ENCODE peak calls at places on chromosomes 13 and 19, in four cellular contexts. X is HCT116, G is HepG2, Y is K562. D is an unnamed sample.

GRCh38 chr13:37797606-37798005 is 72.0 kb downstream of the TRPC4 start:
- DNase-seq in X (no peak), G (no peak), Y (no peak), D (no peak)

GRCh38 chr13:48630291-48630690 is 23.4 kb upstream of the CYSLTR2 start:
- DNase-seq in Y (no peak), X (no peak), G (no peak), D (no peak)

GRCh38 chr19:54674021-54674617 is 11.3 kb downstream of the LILRB4 start:
- DNase-seq in G (peak; percentile 22), X (peak; percentile 34), Y (peak; percentile 57), D (peak; percentile 30)

GRCh38 chr19:1064661-1065605 is 2.0 kb upstream of the ARHGAP45 start:
- DNase-seq in X (peak; percentile 56), Y (no peak), G (no peak), D (no peak)

GRCh38 chr13:51643114-51643881 is 59.0 kb downstream of the WDFY2 start:
- DNase-seq in G (peak; percentile 39), Y (no peak), X (no peak), D (no peak)

GRCh38 chr19:16537111-16537510 is 5.1 kb downstream of the CHERP start:
- DNase-seq in X (no peak), G (no peak), Y (no peak), D (no peak)

GRCh38 chr19:1672038-1672768 is 19.8 kb upstream of the TCF3 start:
- DNase-seq in Y (peak; percentile 83), X (no peak), G (no peak), D (no peak)

GRCh38 chr13:109707044-109707794 is 79.2 kb downstream of the IRS2 start:
- DNase-seq in X (no peak), G (no peak), Y (no peak), D (no peak)

GRCh38 chr19:2270157-2270571 is 11.8 kb downstream of the PEAK3 start:
- DNase-seq in G (no peak), X (no peak), Y (peak; percentile 57), D (no peak)

GRCh38 chr19:48636859-48637448 is at the start of gene DBP:
- DNase-seq in X (no peak), Y (no peak), G (no peak), D (no peak)

GRCh38 chr19:55913643-55914268 is 18.4 kb downstream of the NLRP13 start:
- DNase-seq in G (no peak), Y (peak; percentile 28), X (peak; percentile 13), D (no peak)

GRCh38 chr19:35853038-35853756 is 893 bp upstream of the NPHS1 start:
- DNase-seq in Y (no peak), G (no peak), X (no peak), D (no peak)

GRCh38 chr13:26558074-26558805 is 757 bp downstream of the WASF3 start:
- DNase-seq in Y (no peak), G (no peak), X (no peak), D (no peak)

GRCh38 chr19:1163283-1163933 is 10.7 kb downstream of the SBNO2 start:
- DNase-seq in X (no peak), Y (no peak), G (no peak), D (no peak)

GRCh38 chr13:95480131-95480545 is 72.4 kb upstream of the CLDN10 start:
- DNase-seq in G (no peak), Y (no peak), X (no peak), D (no peak)

GRCh38 chr13:113564331-113565023 is 20.1 kb upstream of the TFDP1 start:
- DNase-seq in X (no peak), Y (no peak), G (no peak), D (no peak)

GRCh38 chr13:113566227-113566561 is 18.4 kb upstream of the TFDP1 start:
- DNase-seq in Y (no peak), X (no peak), G (no peak), D (no peak)

GRCh38 chr13:113562866-113563265 is 21.7 kb upstream of the TFDP1 start:
- DNase-seq in Y (peak; percentile 19), X (no peak), G (no peak), D (no peak)

GRCh38 chr13:113567681-113568080 is 16.9 kb upstream of the TFDP1 start:
- DNase-seq in X (no peak), Y (no peak), G (no peak), D (no peak)

GRCh38 chr13:113565526-113566226 is 18.9 kb upstream of the TFDP1 start:
- DNase-seq in G (no peak), Y (no peak), X (no peak), D (no peak)
- TF ChIP-seq TCF7L2 in G (no peak), Y (no peak), X (no peak), D (no peak)

DNA sequence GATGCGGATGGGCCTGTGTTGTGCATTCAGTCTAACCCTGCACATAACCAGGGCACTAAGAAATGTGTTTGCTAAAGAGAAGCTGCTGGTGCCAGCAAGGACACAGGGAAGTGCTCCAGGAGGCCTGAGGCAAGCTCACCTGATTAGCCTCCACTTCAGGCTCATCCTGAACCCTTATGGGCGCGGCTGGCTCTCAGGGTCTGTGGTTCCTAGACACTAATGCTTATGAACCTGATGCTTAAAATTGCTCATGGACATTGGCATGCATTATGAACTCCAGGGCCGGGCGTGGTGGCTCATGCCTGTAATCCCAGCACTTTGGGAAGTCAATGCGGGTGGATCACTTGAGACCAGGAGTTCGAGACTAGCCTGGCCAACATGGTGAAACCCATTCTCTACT is 34.3 kb downstream of the SERP2 start:
- DNase-seq in X (no peak), G (no peak), Y (no peak), D (no peak)
- TF ChIP-seq TCF7L2 in X (no peak), G (no peak), Y (no peak), D (no peak)

GRCh38 chr13:28185256-28185655 is 46.9 kb downstream of the PAN3 start:
- DNase-seq in G (no peak), Y (no peak), X (no peak), D (no peak)

GRCh38 chr13:28181413-28181812 is 43.1 kb downstream of the PAN3 start:
- DNase-seq in G (no peak), X (peak; percentile 10), Y (no peak), D (peak; percentile 7)

GRCh38 chr13:28177877-28178276 is 39.5 kb downstream of the PAN3 start:
- DNase-seq in X (no peak), Y (no peak), G (no peak), D (no peak)

GRCh38 chr13:28177327-28177726 is 39.0 kb downstream of the PAN3 start:
- DNase-seq in X (no peak), G (no peak), Y (no peak), D (no peak)

DNA sequence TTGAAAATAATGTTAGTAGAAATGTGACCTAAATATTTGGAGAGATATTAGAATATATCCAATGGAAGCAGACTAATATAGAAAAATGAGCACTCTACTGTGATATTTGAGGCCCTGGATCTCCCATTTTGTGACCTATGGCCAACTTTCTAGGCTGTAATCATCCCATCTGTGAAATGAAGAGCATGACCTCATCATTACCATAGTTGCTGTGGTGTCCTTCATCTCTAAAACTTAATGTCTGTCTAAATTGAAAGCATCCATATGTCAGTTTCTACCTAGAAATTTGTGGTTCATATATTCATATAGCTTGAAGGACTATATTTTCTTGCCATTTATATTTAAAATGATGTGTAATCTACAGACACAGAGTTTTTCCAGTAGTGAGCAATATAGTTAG is 41.6 kb downstream of the PAN3 start:
- DNase-seq in X (no peak), G (no peak), Y (no peak), D (no peak)
- TF ChIP-seq TCF7L2 in X (no peak), G (no peak), Y (no peak), D (no peak)

GRCh38 chr13:73547239-73547638 is 488.4 kb downstream of the KLF5 start:
- DNase-seq in G (no peak), X (no peak), Y (no peak), D (no peak)
- TF ChIP-seq TCF7L2 in G (no peak), X (no peak), Y (no peak), D (no peak)

GRCh38 chr13:76723551-76724232 is 162.5 kb downstream of the KCTD12 start:
- DNase-seq in X (no peak), Y (no peak), G (no peak), D (no peak)
- TF ChIP-seq TCF7L2 in X (no peak), Y (no peak), G (no peak), D (no peak)

GRCh38 chr19:8659905-8660304 is 29.5 kb downstream of the NFILZ start:
- DNase-seq in G (no peak), Y (no peak), X (no peak), D (no peak)

GRCh38 chr19:8657869-8658268 is 27.4 kb downstream of the NFILZ start:
- DNase-seq in Y (no peak), X (no peak), G (no peak), D (no peak)

GRCh38 chr19:8655340-8655709 is 24.9 kb downstream of the NFILZ start:
- DNase-seq in Y (peak; percentile 21), X (no peak), G (no peak), D (no peak)

GRCh38 chr19:8654591-8655339 is 24.3 kb downstream of the NFILZ start:
- DNase-seq in G (no peak), Y (peak; percentile 81), X (peak; percentile 48), D (peak; percentile 33)
- TF ChIP-seq TCF7L2 in G (no peak), Y (no peak), X (no peak), D (no peak)

DNA sequence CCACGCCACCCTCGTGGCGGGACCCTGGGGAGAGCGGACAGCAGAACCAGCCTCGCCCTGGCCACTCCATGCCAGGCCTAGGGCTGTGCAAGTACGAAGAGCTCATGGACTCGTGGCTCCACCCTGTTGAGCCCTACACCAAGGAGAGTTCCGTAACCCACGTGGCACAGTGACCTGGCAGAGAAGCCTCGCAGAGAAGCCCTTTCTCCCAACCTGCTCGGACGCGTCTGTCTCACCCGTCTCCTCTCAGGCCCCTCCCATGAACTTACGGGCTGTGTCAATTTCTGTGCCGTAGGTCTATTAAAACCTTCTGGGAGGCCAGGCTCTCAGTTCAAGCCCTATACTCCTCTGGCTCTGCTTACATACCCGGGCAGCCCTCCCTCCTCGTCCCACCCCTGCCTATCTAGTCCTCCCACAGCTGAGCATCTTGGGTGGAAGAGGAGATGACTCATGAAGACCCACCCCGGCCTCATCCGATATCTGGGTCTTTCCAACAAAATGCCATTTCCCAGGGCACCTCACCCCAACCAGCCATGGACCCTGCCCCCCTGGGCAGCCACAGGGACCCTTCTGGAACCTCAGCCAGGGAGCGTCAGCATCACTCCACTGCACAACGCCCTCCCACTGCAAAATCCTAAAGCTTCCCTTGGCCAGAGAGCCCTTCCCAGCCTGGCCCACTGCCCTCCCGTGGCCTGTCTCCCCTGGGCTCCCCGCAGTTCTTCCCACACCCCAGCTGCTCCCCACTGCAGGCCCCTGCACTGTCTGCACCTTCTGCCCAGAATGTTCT is 2.4 kb downstream of the UBXN6 start:
- DNase-seq in G (no peak), X (no peak), Y (peak; percentile 90), D (no peak)
- TF ChIP-seq TCF7L2 in G (no peak), X (no peak), Y (no peak), D (no peak)